ENCODE peak calls at places on chromosomes 6 and 20, in seven cellular contexts. P, A, M, L, Y, I and T are unnamed samples.

GRCh38 chr6:17808609-17809008 is 101.9 kb upstream of the NUP153 start:
- DNase-seq in A (peak; percentile 37), Y (no peak), M (no peak), I (no peak), P (no peak), L (no peak), T (no peak)

GRCh38 chr6:138824482-138825134 is 28.7 kb downstream of the ECT2L start:
- DNase-seq in L (peak; percentile 6), A (peak; percentile 9), Y (peak; percentile 15), I (no peak), P (no peak), M (no peak), T (no peak)

GRCh38 chr6:30150671-30151395 is 10.2 kb downstream of the TRIM10 start:
- DNase-seq in P (no peak), A (peak; percentile 8), L (peak; percentile 76), Y (no peak), M (no peak), I (no peak), T (no peak)

GRCh38 chr6:135753196-135753595 is 98.3 kb upstream of the PDE7B start:
- DNase-seq in I (no peak), A (no peak), L (peak; percentile 14), P (no peak), M (no peak), Y (no peak), T (no peak)

GRCh38 chr6:129314575-129314974 is 395.4 kb downstream of the ARHGAP18 start:
- DNase-seq in M (no peak), I (no peak), L (no peak), P (no peak), Y (no peak), A (no peak), T (no peak)

GRCh38 chr6:34679552-34680255 is 16.9 kb downstream of the ILRUN start:
- DNase-seq in A (peak; percentile 49), P (no peak), I (peak; percentile 22), Y (no peak), M (no peak), L (no peak), T (no peak)

GRCh38 chr6:79146426-79146825 is 68.4 kb upstream of the PHIP start:
- DNase-seq in P (no peak), A (no peak), Y (no peak), L (no peak), I (no peak), M (no peak), T (no peak)

GRCh38 chr6:84524636-84525035 is 239.8 kb downstream of the TBX18 start:
- DNase-seq in M (no peak), A (no peak), L (no peak), Y (no peak), P (no peak), I (no peak), T (no peak)

GRCh38 chr6:56250266-56250665 is 2.9 kb upstream of the COL21A1 start:
- DNase-seq in P (no peak), M (no peak), Y (no peak), L (no peak), I (peak; percentile 62), A (no peak), T (no peak)

GRCh38 chr20:16004108-16004854 is 569.0 kb downstream of the KIF16B start:
- DNase-seq in M (no peak), L (no peak), I (no peak), A (no peak), Y (no peak), P (no peak), T (no peak)

GRCh38 chr6:133360194-133360593 is 119.0 kb downstream of the EYA4 start:
- DNase-seq in Y (no peak), M (no peak), L (no peak), P (no peak), I (no peak), A (no peak), T (no peak)

GRCh38 chr6:17768388-17768787 is 61.7 kb upstream of the NUP153 start:
- DNase-seq in A (peak; percentile 33), M (no peak), I (peak; percentile 37), P (no peak), Y (no peak), L (peak; percentile 6), T (no peak)

GRCh38 chr6:105810105-105810921 is 275.8 kb upstream of the PRDM1 start:
- DNase-seq in Y (peak; percentile 74), A (peak; percentile 91), M (no peak), I (peak; percentile 87), L (peak; percentile 81), P (peak; percentile 13), T (peak; percentile 79)

GRCh38 chr6:1786455-1787108 is 176.9 kb downstream of the FOXC1 start:
- DNase-seq in I (no peak), P (no peak), A (no peak), L (no peak), Y (no peak), M (no peak), T (no peak)

GRCh38 chr6:70706491-70707123 is 38.9 kb downstream of the SMAP1 start:
- DNase-seq in A (peak; percentile 58), I (peak; percentile 47), L (no peak), P (no peak), Y (no peak), M (no peak), T (peak; percentile 59)

GRCh38 chr20:58056021-58056591 is 172.3 kb downstream of the ANKRD60 start:
- DNase-seq in Y (no peak), L (no peak), M (no peak), I (no peak), A (no peak), P (no peak), T (no peak)

GRCh38 chr6:109595998-109596397 is 95.0 kb downstream of the AK9 start:
- DNase-seq in P (peak; percentile 8), M (peak; percentile 40), Y (no peak), L (peak; percentile 12), A (peak; percentile 57), I (peak; percentile 45), T (peak; percentile 3)

GRCh38 chr20:46199198-46199597 is 81.1 kb downstream of the CD40 start:
- DNase-seq in Y (no peak), L (no peak), P (no peak), M (peak; percentile 92), A (no peak), I (no peak), T (no peak)

GRCh38 chr6:146902846-146903245 is 301.4 kb upstream of the STXBP5 start:
- DNase-seq in I (peak; percentile 64), A (no peak), Y (no peak), P (no peak), L (no peak), M (no peak), T (no peak)

GRCh38 chr6:3369985-3370360 is 86.9 kb downstream of the SLC22A23 start:
- DNase-seq in A (no peak), P (no peak), I (no peak), Y (no peak), M (no peak), L (no peak), T (no peak)

GRCh38 chr6:161446296-161446925 is 172.6 kb upstream of the AGPAT4 start:
- DNase-seq in L (no peak), P (no peak), M (no peak), A (no peak), I (no peak), Y (no peak), T (no peak)

DNA sequence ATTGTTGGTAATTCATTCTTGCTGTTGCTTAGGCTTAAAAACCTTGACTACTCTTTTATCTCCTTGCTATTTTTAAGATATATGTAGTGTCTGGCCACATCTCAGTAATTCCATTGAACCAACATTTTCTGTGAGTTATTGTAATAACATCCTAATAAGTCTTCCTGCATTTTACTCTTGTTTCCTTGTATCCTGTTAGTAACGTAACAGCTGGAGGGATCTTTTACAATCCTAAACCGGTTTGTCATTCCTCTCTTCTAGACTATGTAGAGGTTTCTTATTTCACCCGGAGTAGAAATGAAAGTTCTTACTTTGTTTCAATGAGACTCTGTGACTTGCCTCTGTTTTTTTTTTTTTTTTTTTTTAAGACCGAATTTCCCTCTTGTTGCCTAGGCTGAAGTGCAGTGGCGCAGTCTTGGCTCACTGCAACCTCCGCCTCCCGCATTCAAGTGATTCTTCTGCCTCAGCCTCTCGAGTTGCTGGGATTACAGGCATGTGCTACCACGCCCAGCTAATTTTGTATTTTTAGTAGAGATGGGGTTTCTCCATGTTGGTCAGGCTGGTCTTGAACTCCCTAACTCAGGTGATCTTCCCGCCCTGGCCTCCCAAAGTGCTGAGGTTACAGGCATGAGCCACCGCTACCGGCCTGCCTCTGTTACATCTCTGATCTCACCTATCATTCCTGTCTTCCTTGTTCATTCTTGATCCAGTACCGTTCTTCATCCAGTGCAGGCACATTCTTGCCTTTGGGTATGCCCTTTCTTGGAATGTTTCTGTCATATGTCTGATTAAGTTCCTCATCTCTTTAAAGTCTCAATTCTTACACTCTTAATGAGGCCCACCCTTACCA is 44.7 kb downstream of the NCOA3 start:
- DNase-seq in M (no peak), Y (peak; percentile 23), L (peak; percentile 95), P (no peak), I (peak; percentile 74), A (peak; percentile 96), T (no peak)
- H3K9ac ChIP-seq in M (no peak overlapping the region), Y (peak overlapping the region; percentile 22), L (peak overlapping the region; percentile 47), P (no peak overlapping the region), I (no peak overlapping the region), A (no peak overlapping the region), T (no peak overlapping the region)

DNA sequence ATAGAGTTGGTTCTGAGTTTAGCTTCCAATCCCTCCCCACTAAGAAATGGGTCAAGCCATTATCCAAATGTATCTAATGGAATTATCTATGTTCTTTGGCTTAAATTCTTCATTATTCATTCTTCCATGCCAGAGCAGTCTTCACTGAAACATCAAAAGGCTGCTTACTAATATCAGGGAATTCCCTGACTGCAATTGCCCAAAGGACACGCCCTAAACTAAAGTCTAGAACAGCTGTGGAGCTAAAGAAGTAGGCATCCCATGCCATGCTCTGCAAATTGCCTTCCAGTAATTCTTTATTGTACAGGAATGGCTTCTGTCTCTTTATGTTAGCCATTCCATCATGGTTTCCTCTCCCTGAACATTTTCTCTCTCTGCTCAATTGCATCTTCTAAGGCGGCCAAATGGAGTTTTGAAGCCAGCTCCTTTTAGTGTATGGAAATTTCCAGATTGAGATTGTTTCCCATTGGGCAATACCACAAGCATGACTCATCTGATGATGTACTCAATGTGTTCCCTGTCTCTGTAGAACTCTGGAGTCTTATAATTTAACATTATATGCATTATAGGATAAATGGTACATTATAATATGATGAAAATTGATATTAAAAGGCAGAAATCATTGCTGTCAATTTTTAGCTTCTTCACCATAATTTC is 28.8 kb upstream of the TSHZ2 start:
- DNase-seq in Y (no peak), P (no peak), I (peak; percentile 88), L (peak; percentile 48), A (no peak), M (no peak), T (no peak)
- H3K9ac ChIP-seq in Y (peak overlapping the region; percentile 16), P (no peak overlapping the region), I (no peak overlapping the region), L (no peak overlapping the region), A (no peak overlapping the region), M (no peak overlapping the region), T (no peak overlapping the region)

GRCh38 chr20:5652626-5653573 is 97.3 kb upstream of the SHLD1 start:
- DNase-seq in L (peak; percentile 94), P (no peak), A (peak; percentile 98), M (no peak), Y (no peak), I (peak; percentile 41), T (no peak)
- H3K9ac ChIP-seq in L (peak overlapping the region; percentile 43), P (no peak overlapping the region), A (no peak overlapping the region), M (no peak overlapping the region), Y (no peak overlapping the region), I (no peak overlapping the region), T (no peak overlapping the region)

DNA sequence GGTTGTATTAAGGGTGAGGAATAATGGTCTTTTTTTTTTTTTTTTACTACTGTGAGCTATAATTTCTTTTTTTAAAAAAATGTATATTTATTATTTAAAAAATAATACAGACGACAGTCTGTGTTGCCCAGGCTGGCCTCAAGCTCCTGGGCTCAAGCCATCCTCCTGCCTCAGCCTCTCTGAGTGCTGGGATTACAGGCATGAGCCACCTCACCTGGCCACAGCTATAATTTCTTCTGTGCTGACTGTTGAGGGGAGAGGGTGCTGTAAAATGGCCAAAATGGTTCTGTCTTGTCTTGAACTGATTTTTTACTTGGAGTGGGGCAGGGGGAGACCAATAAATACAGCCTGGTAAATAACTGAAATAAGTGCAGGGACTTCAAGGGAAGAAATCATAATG is 3.6 kb downstream of the SRSF3 start:
- DNase-seq in I (no peak), M (no peak), L (no peak), A (no peak), Y (no peak), P (no peak), T (no peak)
- H3K9ac ChIP-seq in I (peak overlapping the region; percentile 99), M (no peak overlapping the region), L (peak overlapping the region; percentile 99), A (peak overlapping the region; percentile 55), Y (peak overlapping the region; percentile 99), P (no peak overlapping the region), T (peak overlapping the region; percentile 99)